ENCODE peak calls at places on chromosome 17, in six cellular contexts. Z, T, S, F, E and N are unnamed samples.

GRCh38 chr17:7750321-7750821 is 32.8 kb downstream of the DNAH2 start:
- DNase-seq in Z (no peak), F (no peak), T (no peak), E (no peak), S (no peak), N (peak; percentile 91)

GRCh38 chr17:10316986-10317834 is 55.6 kb downstream of the MYH13 start:
- DNase-seq in E (peak; percentile 59), T (peak; percentile 64), S (peak; percentile 17), F (peak; percentile 89), Z (peak; percentile 87), N (peak; percentile 77)

GRCh38 chr17:78442648-78443128 is 64.2 kb downstream of the PGS1 start:
- DNase-seq in S (no peak), Z (peak; percentile 84), T (peak; percentile 34), F (no peak), E (no peak), N (peak; percentile 48)

GRCh38 chr17:16046966-16047365 is 47.3 kb downstream of the TTC19 start:
- DNase-seq in S (no peak), E (no peak), T (no peak), F (no peak), Z (no peak), N (no peak)

GRCh38 chr17:10198509-10199249 is at the start of gene GAS7:
- DNase-seq in E (peak; percentile 75), T (peak; percentile 41), S (peak; percentile 73), F (no peak), Z (peak; percentile 86), N (peak; percentile 78)

GRCh38 chr17:794876-795275 is 12.7 kb downstream of the MRM3 start:
- DNase-seq in S (peak; percentile 65), Z (peak; percentile 94), F (no peak), T (peak; percentile 99), E (peak; percentile 84), N (peak; percentile 92)

GRCh38 chr17:79612468-79613194 is 1.8 kb upstream of the RBFOX3 start:
- DNase-seq in S (no peak), Z (no peak), F (peak; percentile 85), E (peak; percentile 80), T (peak; percentile 53), N (peak; percentile 58)

GRCh38 chr17:28895794-28896447 is 1.6 kb downstream of the FLOT2 start:
- DNase-seq in S (no peak), T (no peak), Z (peak; percentile 41), F (no peak), E (no peak), N (no peak)

GRCh38 chr17:59899099-59899498 is 6.2 kb downstream of the RPS6KB1 start:
- DNase-seq in S (no peak), E (no peak), Z (no peak), F (no peak), T (peak; percentile 23), N (peak; percentile 2)

GRCh38 chr17:75455896-75456416 is 479 bp upstream of the TMEM94 start:
- DNase-seq in S (no peak), Z (no peak), E (no peak), F (no peak), T (no peak), N (no peak)

GRCh38 chr17:43768943-43769342 is 9.8 kb downstream of the DUSP3 start:
- DNase-seq in S (no peak), Z (no peak), F (no peak), E (no peak), T (no peak), N (no peak)

GRCh38 chr17:12549499-12549901 is 116.2 kb upstream of the MYOCD start:
- DNase-seq in T (no peak), E (peak; percentile 86), S (no peak), Z (no peak), F (no peak), N (no peak)

GRCh38 chr17:3959921-3960601 is 4.2 kb downstream of the ATP2A3 start:
- DNase-seq in T (no peak), Z (no peak), F (no peak), S (no peak), E (no peak), N (no peak)

GRCh38 chr17:62321451-62321850 is 58.9 kb upstream of the EFCAB3 start:
- DNase-seq in F (no peak), T (no peak), Z (no peak), S (no peak), E (no peak), N (peak; percentile 31)

GRCh38 chr17:17063546-17064122 is 21.4 kb downstream of the MPRIP start:
- DNase-seq in S (no peak), F (no peak), E (no peak), Z (peak; percentile 81), T (peak; percentile 49), N (no peak)

GRCh38 chr17:38656959-38657823 is 17.6 kb downstream of the EPOP start:
- DNase-seq in E (no peak), T (peak; percentile 44), F (peak; percentile 85), Z (peak; percentile 61), S (no peak), N (no peak)

GRCh38 chr17:74045608-74046007 is 157.9 kb upstream of the RPL38 start:
- DNase-seq in S (no peak), F (peak; percentile 79), T (no peak), E (peak; percentile 77), Z (no peak), N (no peak)

GRCh38 chr17:59149051-59149450 is 5.9 kb downstream of the SKA2 start:
- DNase-seq in S (no peak), T (no peak), E (no peak), Z (no peak), F (no peak), N (peak; percentile 83)

GRCh38 chr17:18258356-18259038 is at the start of gene FLII:
- DNase-seq in F (peak; percentile 76), Z (peak; percentile 88), S (peak; percentile 48), T (peak; percentile 68), E (peak; percentile 72), N (peak; percentile 83)

DNA sequence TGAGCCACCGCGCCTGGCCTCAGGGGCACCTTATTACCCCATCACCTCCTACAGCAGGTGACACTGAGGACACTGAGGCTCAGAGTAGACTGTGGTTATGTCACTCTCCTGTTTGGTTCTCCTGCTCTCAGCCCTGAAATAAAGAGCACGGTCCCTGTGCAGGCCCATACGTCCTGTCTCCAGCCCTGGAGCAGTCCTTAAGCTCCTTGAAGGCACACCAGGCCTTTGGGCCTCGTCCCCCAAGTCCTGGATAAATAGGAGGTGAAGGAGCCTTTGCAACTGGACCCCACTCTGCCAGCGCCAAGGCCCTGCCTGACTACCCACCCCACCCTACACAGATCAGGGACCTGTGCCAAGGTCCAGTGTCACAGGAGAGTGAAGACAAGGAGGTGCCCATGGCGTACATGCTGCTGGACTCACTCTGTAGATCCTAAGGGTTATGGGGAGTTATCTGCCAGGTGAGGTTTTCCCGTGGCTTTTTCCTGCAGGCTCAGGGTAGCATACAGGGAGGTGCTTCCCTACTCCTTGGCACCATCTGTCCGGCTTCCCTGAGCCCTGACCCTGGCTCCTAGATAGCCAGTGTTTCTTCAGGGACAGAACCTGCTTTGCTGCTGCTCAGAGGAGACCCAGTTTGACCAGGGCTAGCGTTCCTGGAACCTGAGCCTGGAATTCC is 253.2 kb downstream of the SEC14L1 start:
- DNase-seq in F (no peak), E (no peak), T (no peak), S (no peak), Z (no peak), N (no peak)
- H3K27ac ChIP-seq in F (no peak overlapping the region), E (no peak overlapping the region), T (peak overlapping the region; percentile 68), S (no peak overlapping the region), Z (no peak overlapping the region), N (peak overlapping the region; percentile 100)

GRCh38 chr17:49913226-49914095 is 55.5 kb upstream of the DLX4 start:
- DNase-seq in Z (no peak), E (no peak), T (no peak), F (no peak), S (no peak), N (peak; percentile 87)

GRCh38 chr17:49910858-49911204 is 58.2 kb upstream of the DLX4 start:
- DNase-seq in S (no peak), T (no peak), F (no peak), E (no peak), Z (no peak), N (no peak)

GRCh38 chr17:49907279-49907678 is 59.4 kb upstream of the TAC4 start:
- DNase-seq in E (no peak), F (no peak), S (no peak), Z (no peak), T (no peak), N (no peak)

GRCh38 chr17:49908782-49909714 is 59.9 kb upstream of the DLX4 start:
- DNase-seq in Z (no peak), E (no peak), S (no peak), T (no peak), F (no peak), N (no peak)

DNA sequence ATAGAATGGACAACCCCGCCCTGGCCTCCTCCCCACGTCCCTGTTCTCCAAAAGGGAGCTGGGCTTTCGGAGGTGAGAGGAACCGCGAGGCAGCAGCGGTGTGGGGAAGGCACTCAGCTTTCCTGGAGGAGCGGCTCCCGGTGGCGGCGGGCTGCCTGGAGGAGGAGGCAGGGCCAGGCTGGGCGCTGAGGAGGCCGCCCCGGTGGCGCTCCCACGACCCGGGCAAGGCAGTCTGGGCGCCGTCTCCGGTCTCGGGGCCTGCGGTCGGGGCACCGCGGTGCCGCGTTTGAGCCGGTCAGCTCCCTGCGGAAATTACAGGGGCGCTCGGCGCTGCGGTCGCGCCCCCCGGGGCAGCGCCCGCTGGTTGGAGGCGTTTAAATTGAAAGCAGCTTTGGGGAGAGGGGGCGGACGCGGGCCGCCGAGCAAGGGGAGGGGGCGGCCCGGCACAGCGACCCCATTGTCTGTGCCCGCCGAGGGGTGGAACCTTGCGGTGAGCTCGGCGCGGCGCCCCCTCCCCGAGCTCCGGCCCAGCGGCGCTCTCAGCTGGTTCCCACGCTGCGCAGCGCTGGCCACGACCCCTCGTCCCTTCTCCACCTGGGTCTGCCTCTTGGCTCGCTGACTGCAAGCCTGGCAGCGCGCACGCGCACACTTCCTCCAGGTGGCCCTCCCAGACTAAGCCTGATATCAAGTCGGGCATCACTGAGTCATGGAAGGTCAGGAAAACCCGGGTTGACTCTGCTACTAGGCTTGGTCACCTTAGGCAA is 58.7 kb upstream of the DLX4 start:
- DNase-seq in E (peak; percentile 78), Z (no peak), T (peak; percentile 19), S (no peak), F (no peak), N (peak; percentile 67)
- H3K4me3 ChIP-seq in E (peak overlapping the region; percentile 18), Z (no peak overlapping the region), T (no peak overlapping the region), S (no peak overlapping the region), F (no peak overlapping the region), N (peak overlapping the region; percentile 47)

GRCh38 chr17:48143629-48144028 is 36.1 kb downstream of the SNX11 start:
- DNase-seq in T (no peak), Z (no peak), E (no peak), F (no peak), S (no peak), N (no peak)

GRCh38 chr17:48149174-48150106 is 41.9 kb downstream of the SNX11 start:
- DNase-seq in T (no peak), Z (no peak), S (no peak), E (peak; percentile 85), F (no peak), N (no peak)

GRCh38 chr17:48150107-48150463 is 42.5 kb downstream of the SNX11 start:
- DNase-seq in T (no peak), F (no peak), Z (no peak), S (no peak), E (no peak), N (no peak)

GRCh38 chr17:48148029-48148759 is 40.6 kb downstream of the SNX11 start:
- DNase-seq in F (no peak), S (no peak), E (no peak), T (no peak), Z (no peak), N (no peak)

GRCh38 chr17:48144976-48145798 is 37.6 kb downstream of the SNX11 start:
- DNase-seq in T (no peak), F (no peak), S (no peak), Z (no peak), E (no peak), N (no peak)
- H3K27me3 ChIP-seq in T (no peaks in the 10 kb centered on the region), F (no peaks in the 10 kb centered on the region), S (no peaks in the 10 kb centered on the region), Z (no peaks in the 10 kb centered on the region), E (no peaks in the 10 kb centered on the region), N (peaks cover 91% of the 10 kb centered on the region)

GRCh38 chr17:41835800-41836549 is at the start of gene NT5C3B:
- DNase-seq in E (peak; percentile 48), F (peak; percentile 71), T (peak; percentile 74), Z (peak; percentile 91), S (peak; percentile 66), N (peak; percentile 68)
- H3K27ac ChIP-seq in E (no peak within 1 kb of the TSS), F (no peak within 1 kb of the TSS), T (peak within 1 kb of the TSS; percentile 34), Z (no peak within 1 kb of the TSS), S (peak within 1 kb of the TSS; percentile 91), N (no peak within 1 kb of the TSS)